ENCODE peak calls at places on chromosomes 16 and 17, in five cellular contexts. V is suprapubic skin, L is HCT116, W is transverse colon, U is sigmoid colon. B is an unnamed sample.

GRCh38 chr17:79892457-79893236 is 53.4 kb upstream of the CBX4 start:
- DNase-seq in V (no peak), L (no peak), W (peak; percentile 87), U (peak; percentile 32), B (peak; percentile 78)

GRCh38 chr17:16968786-16969185 is 3.1 kb downstream of the TNFRSF13B start:
- DNase-seq in V (no peak), L (no peak), W (no peak), U (no peak), B (no peak)

GRCh38 chr16:27313422-27314160 is at the start of gene IL4R:
- DNase-seq in V (peak; percentile 84), L (peak; percentile 22), W (peak; percentile 81), U (peak; percentile 88), B (peak; percentile 77)

GRCh38 chr17:79872762-79873161 is 33.5 kb upstream of the CBX4 start:
- DNase-seq in V (no peak), L (no peak), W (no peak), U (no peak), B (no peak)

GRCh38 chr17:49450735-49451134 is 36.1 kb upstream of the PHB1 start:
- DNase-seq in V (no peak), L (no peak), W (no peak), U (no peak), B (no peak)

GRCh38 chr17:67289174-67289876 is 44.3 kb upstream of the HELZ start:
- DNase-seq in V (peak; percentile 88), L (no peak), W (peak; percentile 30), U (peak; percentile 88), B (peak; percentile 50)

GRCh38 chr17:41492351-41492750 is 2.6 kb upstream of the KRT36 start:
- DNase-seq in V (no peak), L (no peak), W (no peak), U (no peak), B (no peak)

GRCh38 chr16:27169511-27170071 is 33.7 kb upstream of the KDM8 start:
- DNase-seq in V (no peak), L (no peak), W (peak; percentile 28), U (no peak), B (peak; percentile 40)

GRCh38 chr17:55433629-55434422 is 12.2 kb upstream of the MMD start:
- DNase-seq in V (no peak), L (no peak), W (peak; percentile 64), U (peak; percentile 83), B (peak; percentile 46)

GRCh38 chr17:10713336-10713735 is 15.9 kb downstream of the ADPRM start:
- DNase-seq in V (no peak), L (no peak), W (no peak), U (no peak), B (no peak)

GRCh38 chr16:26118575-26118974 is 426.8 kb downstream of the HS3ST4 start:
- DNase-seq in V (no peak), L (no peak), W (no peak), U (no peak), B (no peak)

GRCh38 chr17:16491131-16491702 is 776 bp downstream of the LRRC75A start:
- DNase-seq in V (no peak), L (no peak), W (peak; percentile 29), U (no peak), B (peak; percentile 28)

GRCh38 chr16:50228364-50228868 is 37.9 kb upstream of the ADCY7 start:
- DNase-seq in V (no peak), L (no peak), W (no peak), U (no peak), B (no peak)

GRCh38 chr16:50227665-50228064 is 38.7 kb upstream of the ADCY7 start:
- DNase-seq in V (no peak), L (no peak), W (no peak), U (no peak), B (no peak)

GRCh38 chr16:50227120-50227519 is 39.2 kb upstream of the ADCY7 start:
- DNase-seq in V (no peak), L (no peak), W (no peak), U (no peak), B (no peak)

GRCh38 chr16:50224297-50224696 is 42.1 kb upstream of the ADCY7 start:
- DNase-seq in V (no peak), L (no peak), W (no peak), U (no peak), B (no peak)

DNA sequence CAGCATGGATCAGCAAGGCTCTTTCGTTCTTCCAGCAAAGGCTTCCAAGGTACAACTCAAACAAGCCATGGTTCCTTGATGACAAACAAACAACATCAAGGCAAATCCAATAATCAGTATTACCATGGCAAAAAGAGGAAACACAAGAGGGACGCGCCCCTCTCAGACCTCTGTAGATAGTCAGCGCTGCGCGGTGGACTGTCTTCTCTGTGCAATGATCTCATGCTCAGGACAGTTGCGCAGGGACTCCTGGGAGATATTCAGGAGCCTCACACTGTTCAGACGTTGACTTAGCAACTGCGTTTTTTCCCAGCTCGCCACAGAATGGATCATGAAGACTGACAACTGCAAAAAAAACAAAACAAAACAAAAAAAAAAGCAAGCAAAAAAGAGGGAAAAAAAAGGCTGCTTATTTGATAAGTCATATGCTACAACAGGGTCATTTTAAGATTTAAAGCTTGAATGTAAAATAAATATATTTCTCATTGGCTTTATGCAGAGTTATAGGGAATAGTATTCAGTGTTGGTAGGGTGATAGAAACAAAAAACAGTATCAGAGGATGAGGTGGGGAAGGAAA is 37.1 kb upstream of the ADCY7 start:
- DNase-seq in V (no peak), L (no peak), W (no peak), U (no peak), B (no peak)
- TF ChIP-seq POLR2A in V (no peak), L (no peak), W (no peak), U (no peak), B (no peak)

DNA sequence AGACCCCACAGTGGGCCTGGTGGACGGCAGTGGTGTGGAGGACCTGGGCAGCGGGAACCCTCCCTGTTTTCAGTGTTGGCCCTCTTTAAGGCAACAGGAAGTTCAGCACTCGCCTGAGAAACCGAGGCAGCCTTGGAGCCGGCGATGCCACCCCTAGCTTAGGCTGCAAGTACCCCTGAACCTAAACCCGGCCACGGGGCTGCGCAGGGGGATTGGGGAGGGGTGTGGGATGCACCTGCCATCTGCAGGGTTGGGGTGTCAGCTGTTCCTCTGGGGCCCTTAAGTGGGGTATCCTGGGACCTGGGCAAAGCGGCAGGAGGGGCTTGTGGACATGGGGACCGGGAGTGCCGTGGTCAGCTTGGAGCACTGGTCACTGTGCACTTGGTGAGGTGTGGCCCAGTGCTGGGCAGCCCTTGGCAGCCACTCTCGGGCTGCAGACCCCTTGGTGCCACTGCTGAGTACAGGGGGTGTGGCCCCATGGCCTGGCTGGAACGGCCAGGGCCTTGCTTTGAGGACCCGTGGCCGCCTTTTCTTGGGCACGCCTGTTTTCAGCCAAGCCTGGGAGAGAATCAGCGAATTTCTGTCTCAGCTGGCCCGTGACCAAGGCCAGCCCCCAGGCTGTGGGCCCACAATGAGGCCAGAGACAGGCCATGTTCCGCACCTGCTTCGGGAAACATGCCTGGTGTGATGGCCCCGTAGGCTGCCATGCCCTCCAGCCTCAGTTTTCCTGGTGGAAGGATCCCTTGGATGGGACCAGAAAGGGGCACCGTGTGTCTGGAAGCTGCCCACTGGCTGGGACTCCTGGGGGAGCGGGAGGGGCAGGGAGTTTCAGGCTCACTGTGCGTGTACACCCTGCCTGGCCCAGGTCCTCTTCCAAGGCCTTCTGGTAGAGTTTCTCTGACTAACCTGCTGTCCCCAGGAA is 4.1 kb upstream of the SLC25A10 start:
- DNase-seq in V (no peak), L (no peak), W (no peak), U (no peak), B (no peak)
- TF ChIP-seq POLR2AphosphoS5 in V (no peak), L (no peak), W (no peak), U (no peak), B (no peak)

DNA sequence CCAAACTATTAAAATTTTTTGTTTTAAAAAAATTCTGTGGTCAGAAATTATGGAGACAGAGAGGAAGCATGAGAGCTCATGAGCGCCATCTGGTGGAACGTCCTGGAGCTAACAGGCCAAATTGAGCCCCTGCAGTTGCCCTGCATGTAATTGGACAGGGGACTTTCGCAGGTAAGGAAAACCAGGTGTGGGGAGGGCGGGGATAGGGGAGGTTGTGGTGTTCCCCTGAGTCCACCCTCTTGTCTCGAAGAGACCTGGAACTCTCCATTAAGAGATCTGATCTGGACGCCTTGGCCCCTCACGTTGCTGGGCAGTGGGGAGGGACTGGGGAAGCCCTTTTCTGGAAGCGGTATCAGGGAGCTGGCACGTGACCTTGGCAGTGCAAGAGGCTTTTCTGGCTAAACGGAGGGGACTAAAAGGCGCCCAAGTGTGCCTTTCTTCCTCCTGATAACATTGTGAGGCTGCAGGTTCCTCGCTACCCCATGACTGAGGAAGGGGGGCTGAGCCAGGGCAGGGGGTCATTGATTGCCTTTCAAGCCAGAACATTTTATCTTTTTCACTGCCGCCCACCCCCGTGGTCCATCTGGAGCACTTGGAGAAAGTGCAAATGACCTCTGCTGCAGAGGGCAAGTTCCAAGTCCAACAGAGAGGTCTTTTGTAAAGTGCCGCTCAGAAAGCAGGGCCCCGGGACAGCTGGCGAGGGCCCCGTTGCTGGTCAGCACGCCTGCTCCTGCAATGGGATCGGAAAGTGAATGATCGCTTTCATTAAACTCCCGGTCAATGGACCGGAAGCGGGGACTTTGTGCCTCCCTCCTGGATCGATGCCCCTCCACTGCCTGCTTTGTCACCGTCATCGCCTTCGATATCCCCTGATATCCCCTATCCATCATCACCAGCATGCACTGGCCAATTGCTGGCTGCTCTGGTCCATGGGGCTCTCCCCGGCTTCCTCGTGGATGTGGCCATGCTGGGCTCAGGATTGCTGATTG is 18.4 kb downstream of the PDILT start:
- DNase-seq in V (no peak), L (peak; percentile 35), W (peak; percentile 64), U (peak; percentile 74), B (peak; percentile 89)
- TF ChIP-seq POLR2A in V (no peak), L (no peak), W (no peak), U (no peak), B (no peak)

DNA sequence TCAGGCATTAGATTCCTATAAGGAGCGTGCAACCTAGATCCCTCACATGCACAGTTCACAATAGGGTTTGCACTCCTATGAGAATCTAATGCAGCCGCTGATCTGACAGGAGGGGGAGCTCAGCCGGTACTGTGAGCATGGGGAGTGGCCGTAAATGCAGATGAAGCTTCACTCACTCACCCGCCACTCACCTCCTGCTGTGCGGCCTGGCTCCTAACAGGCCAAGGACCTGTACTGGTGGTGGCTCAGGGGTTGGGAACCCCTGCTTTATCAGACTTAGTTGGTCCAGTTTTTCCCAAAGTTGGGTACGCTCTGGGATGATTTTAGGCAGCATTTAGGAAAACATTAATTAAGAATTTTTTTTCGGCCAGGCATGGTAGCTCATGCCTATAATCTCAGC is 103.8 kb downstream of the MARF1 start:
- DNase-seq in V (no peak), L (peak; percentile 43), W (peak; percentile 15), U (no peak), B (no peak)
- TF ChIP-seq POLR2AphosphoS5 in V (no peak), L (no peak), W (no peak), U (no peak), B (no peak)

GRCh38 chr17:3636154-3636907 is at the start of the genes CTNS and SHPK:
- DNase-seq in V (peak; percentile 98), L (peak; percentile 90), W (peak; percentile 97), U (peak; percentile 99), B (peak; percentile 97)
- TF ChIP-seq POLR2A in V (peak; percentile 22), L (peak; percentile 59), W (peak; percentile 77), U (no peak), B (peak; percentile 14)